ENCODE peak calls at places on chromosomes 5 and 9, in ten cellular contexts. P is stimulated activated CD4-positive, alpha-beta T cell treated with anti-CD3 and anti-CD28 coated beads, Interleukin-12 subunit alpha, Interleukin-12 subunit beta, amount 100 ng/mL, for 48 hours; X is dermis microvascular lymphatic vessel endothelial cell; Q is GM10248; H is NCI-H1105; T is LoVo; G is brain microvascular endothelial cell; N is nephron progenitor cell; W is endothelial cell; K is cardiac muscle cell. D is an unnamed sample.

GRCh38 chr9:130498298-130498917 is 53.6 kb downstream of the ASS1 start:
- DNase-seq in P (no peak), X (no peak), Q (no peak), H (peak), T (no peak), G (no peak), N (no peak), W (no peak), K (no peak), D (no peak)

GRCh38 chr9:116149844-116150243 is 3.7 kb upstream of the PAPPA start:
- DNase-seq in P (no peak), X (no peak), Q (peak), H (no peak), T (no peak), G (no peak), N (peak), W (peak), K (peak), D (no peak)

GRCh38 chr5:54704341-54704740 is 186.8 kb downstream of the SNX18 start:
- DNase-seq in P (no peak), X (no peak), Q (no peak), H (no peak), T (no peak), G (no peak), N (no peak), W (no peak), K (no peak), D (no peak)

GRCh38 chr9:99296375-99296951 is 74.4 kb downstream of the SEC61B start:
- DNase-seq in P (no peak), X (no peak), Q (peak), H (no peak), T (no peak), G (no peak), N (no peak), W (no peak), K (no peak), D (no peak)

GRCh38 chr5:54882101-54882500 is 103.3 kb downstream of the ESM1 start:
- DNase-seq in P (no peak), X (no peak), Q (no peak), H (no peak), T (no peak), G (no peak), N (no peak), W (no peak), K (no peak), D (no peak)

GRCh38 chr5:123992641-123993040 is 480.7 kb downstream of the CSNK1G3 start:
- DNase-seq in P (no peak), X (no peak), Q (no peak), H (no peak), T (peak), G (no peak), N (no peak), W (no peak), K (no peak), D (no peak)

GRCh38 chr5:34487202-34487879 is 168.8 kb upstream of the RAI14 start:
- DNase-seq in P (no peak), X (peak), Q (no peak), H (no peak), T (no peak), G (peak), N (no peak), W (no peak), K (no peak), D (no peak)

GRCh38 chr5:116032094-116032517 is at the start of gene ARL14EPL:
- DNase-seq in P (no peak), X (peak), Q (peak), H (no peak), T (peak), G (peak), N (no peak), W (no peak), K (peak), D (peak)

GRCh38 chr5:56161446-56161838 is 71.7 kb downstream of the ANKRD55 start:
- DNase-seq in P (no peak), X (no peak), Q (no peak), H (no peak), T (no peak), G (no peak), N (no peak), W (no peak), K (no peak), D (no peak)

GRCh38 chr5:124655943-124656459 is 90.4 kb downstream of the ZNF608 start:
- DNase-seq in P (no peak), X (peak), Q (no peak), H (peak), T (peak), G (peak), N (no peak), W (no peak), K (no peak), D (no peak)

GRCh38 chr5:120449501-120449900 is 14.6 kb upstream of the PRR16 start:
- DNase-seq in P (no peak), X (no peak), Q (no peak), H (no peak), T (no peak), G (peak), N (no peak), W (no peak), K (no peak), D (no peak)

GRCh38 chr5:81751836-81752643 is 1.1 kb upstream of the SSBP2 start:
- DNase-seq in P (peak), X (no peak), Q (no peak), H (no peak), T (no peak), G (no peak), N (no peak), W (no peak), K (peak), D (no peak)

GRCh38 chr9:109488791-109489492 is 9.2 kb downstream of the PTPN3 start:
- DNase-seq in P (no peak), X (no peak), Q (no peak), H (no peak), T (no peak), G (no peak), N (no peak), W (no peak), K (no peak), D (no peak)

GRCh38 chr5:165783024-165783423 is 2277.6 kb downstream of the MAT2B start:
- DNase-seq in P (no peak), X (no peak), Q (no peak), H (no peak), T (no peak), G (no peak), N (no peak), W (no peak), K (no peak), D (no peak)

GRCh38 chr5:151288180-151288579 is 15.4 kb downstream of the SLC36A3 start:
- DNase-seq in P (no peak), X (no peak), Q (peak), H (no peak), T (peak), G (no peak), N (no peak), W (no peak), K (no peak), D (no peak)

GRCh38 chr5:138408023-138408422 is 30.8 kb upstream of the REEP2 start:
- DNase-seq in P (no peak), X (no peak), Q (peak), H (no peak), T (no peak), G (no peak), N (no peak), W (no peak), K (no peak), D (peak)

GRCh38 chr5:4487581-4487980 is 652.5 kb upstream of the ADAMTS16 start:
- DNase-seq in P (no peak), X (no peak), Q (no peak), H (no peak), T (no peak), G (no peak), N (no peak), W (no peak), K (no peak), D (no peak)

GRCh38 chr5:9118852-9119251 is 427.0 kb downstream of the SEMA5A start:
- DNase-seq in P (no peak), X (no peak), Q (no peak), H (no peak), T (no peak), G (no peak), N (no peak), W (no peak), K (no peak), D (no peak)

GRCh38 chr9:87069690-87070089 is 122.4 kb upstream of the GAS1 start:
- DNase-seq in P (no peak), X (no peak), Q (no peak), H (no peak), T (no peak), G (no peak), N (no peak), W (no peak), K (no peak), D (no peak)

GRCh38 chr5:171750316-171750788 is 35.3 kb upstream of the SMIM23 start:
- DNase-seq in P (no peak), X (peak), Q (no peak), H (no peak), T (no peak), G (peak), N (no peak), W (peak), K (peak), D (no peak)

GRCh38 chr5:98031926-98032325 is 741.5 kb upstream of the RGMB start:
- DNase-seq in P (no peak), X (no peak), Q (no peak), H (no peak), T (no peak), G (no peak), N (no peak), W (no peak), K (no peak), D (no peak)

GRCh38 chr9:81609782-81610738 is 79.3 kb downstream of the TLE1 start:
- DNase-seq in P (no peak), X (no peak), Q (no peak), H (no peak), T (no peak), G (peak), N (no peak), W (no peak), K (peak), D (peak)

GRCh38 chr5:15607076-15607475 is 107.1 kb downstream of the FBXL7 start:
- DNase-seq in P (no peak), X (no peak), Q (no peak), H (no peak), T (no peak), G (no peak), N (no peak), W (no peak), K (no peak), D (no peak)

GRCh38 chr5:14706615-14707021 is 42.1 kb downstream of the OTULIN start:
- DNase-seq in P (no peak), X (peak), Q (no peak), H (no peak), T (no peak), G (peak), N (no peak), W (no peak), K (no peak), D (no peak)

GRCh38 chr9:121350993-121351561 is 19.0 kb downstream of the STOM start:
- DNase-seq in P (no peak), X (peak), Q (no peak), H (no peak), T (peak), G (peak), N (no peak), W (no peak), K (peak), D (no peak)